ENCODE peak calls at places on chromosomes 13 and 19, in four cellular contexts. One of them, this sample, is unnamed.

GRCh38 chr13:33169273-33169980 is 116.1 kb downstream of the STARD13 start:
- DNase-seq in K562: no peak
- DNase-seq in GM12878: no peak
- DNase-seq in HepG2: no peak
- DNase-seq in this sample: no peak

GRCh38 chr19:36719687-36720556 is 32.5 kb downstream of the ZNF567 start:
- DNase-seq in K562: no peak
- DNase-seq in GM12878: no peak
- DNase-seq in HepG2: no peak
- DNase-seq in this sample: peak; percentile 59

GRCh38 chr13:42656136-42656535 is 82.2 kb downstream of the TNFSF11 start:
- DNase-seq in K562: no peak
- DNase-seq in GM12878: no peak
- DNase-seq in HepG2: no peak
- DNase-seq in this sample: no peak

GRCh38 chr19:49103331-49104085 is 10.7 kb upstream of the LIN7B start:
- DNase-seq in K562: no peak
- DNase-seq in GM12878: no peak
- DNase-seq in HepG2: no peak
- DNase-seq in this sample: no peak

GRCh38 chr13:73230714-73231113 is 171.9 kb downstream of the KLF5 start:
- DNase-seq in K562: no peak
- DNase-seq in GM12878: no peak
- DNase-seq in HepG2: no peak
- DNase-seq in this sample: no peak

GRCh38 chr19:40190891-40191835 is at the start of gene MAP3K10:
- DNase-seq in K562: peak; percentile 89
- DNase-seq in GM12878: peak; percentile 12
- DNase-seq in HepG2: peak; percentile 53
- DNase-seq in this sample: peak; percentile 95

GRCh38 chr19:15758379-15758778 is 20.6 kb downstream of the OR10H3 start:
- DNase-seq in K562: no peak
- DNase-seq in GM12878: no peak
- DNase-seq in HepG2: no peak
- DNase-seq in this sample: no peak

GRCh38 chr13:110492299-110493160 is 69.0 kb downstream of the RAB20 start:
- DNase-seq in K562: no peak
- DNase-seq in GM12878: no peak
- DNase-seq in HepG2: no peak
- DNase-seq in this sample: no peak

GRCh38 chr19:38841787-38842438 is 7.9 kb downstream of the HNRNPL start:
- DNase-seq in K562: peak; percentile 3
- DNase-seq in GM12878: no peak
- DNase-seq in HepG2: no peak
- DNase-seq in this sample: peak; percentile 6

GRCh38 chr13:112103971-112104872 is 37.3 kb downstream of the SOX1 start:
- DNase-seq in K562: no peak
- DNase-seq in GM12878: no peak
- DNase-seq in HepG2: no peak
- DNase-seq in this sample: no peak

GRCh38 chr13:85520445-85520844 is 278.8 kb downstream of the SLITRK6 start:
- DNase-seq in K562: no peak
- DNase-seq in GM12878: no peak
- DNase-seq in HepG2: no peak
- DNase-seq in this sample: no peak

GRCh38 chr13:59843040-59843439 is 320.7 kb downstream of the DIAPH3 start:
- DNase-seq in K562: no peak
- DNase-seq in GM12878: no peak
- DNase-seq in HepG2: peak; percentile 59
- DNase-seq in this sample: no peak

GRCh38 chr13:40518481-40518882 is 148.0 kb downstream of the FOXO1 start:
- DNase-seq in K562: no peak
- DNase-seq in GM12878: peak; percentile 60
- DNase-seq in HepG2: no peak
- DNase-seq in this sample: no peak

GRCh38 chr13:28817204-28817603 is 2.9 kb upstream of the MTUS2 start:
- DNase-seq in K562: no peak
- DNase-seq in GM12878: no peak
- DNase-seq in HepG2: peak; percentile 39
- DNase-seq in this sample: peak; percentile 17

GRCh38 chr19:8826371-8826770 is 5.7 kb downstream of the ZNF558 start:
- DNase-seq in K562: no peak
- DNase-seq in GM12878: no peak
- DNase-seq in HepG2: no peak
- DNase-seq in this sample: peak; percentile 4

GRCh38 chr13:85521586-85521985 is 277.6 kb downstream of the SLITRK6 start:
- DNase-seq in K562: no peak
- DNase-seq in GM12878: no peak
- DNase-seq in HepG2: no peak
- DNase-seq in this sample: no peak

GRCh38 chr13:30466358-30466714 is 600 bp upstream of the HMGB1 start:
- DNase-seq in K562: no peak
- DNase-seq in GM12878: no peak
- DNase-seq in HepG2: no peak
- DNase-seq in this sample: no peak

GRCh38 chr13:42539670-42540069 is 34.3 kb upstream of the TNFSF11 start:
- DNase-seq in K562: no peak
- DNase-seq in GM12878: no peak
- DNase-seq in HepG2: no peak
- DNase-seq in this sample: no peak

GRCh38 chr19:7137120-7137519 is 67.6 kb downstream of the ZNF557 start:
- DNase-seq in K562: no peak
- DNase-seq in GM12878: no peak
- DNase-seq in HepG2: no peak
- DNase-seq in this sample: peak; percentile 10

GRCh38 chr13:39364797-39365468 is 238.1 kb downstream of the LHFPL6 start:
- DNase-seq in K562: no peak
- DNase-seq in GM12878: no peak
- DNase-seq in HepG2: peak; percentile 7
- DNase-seq in this sample: no peak

DNA sequence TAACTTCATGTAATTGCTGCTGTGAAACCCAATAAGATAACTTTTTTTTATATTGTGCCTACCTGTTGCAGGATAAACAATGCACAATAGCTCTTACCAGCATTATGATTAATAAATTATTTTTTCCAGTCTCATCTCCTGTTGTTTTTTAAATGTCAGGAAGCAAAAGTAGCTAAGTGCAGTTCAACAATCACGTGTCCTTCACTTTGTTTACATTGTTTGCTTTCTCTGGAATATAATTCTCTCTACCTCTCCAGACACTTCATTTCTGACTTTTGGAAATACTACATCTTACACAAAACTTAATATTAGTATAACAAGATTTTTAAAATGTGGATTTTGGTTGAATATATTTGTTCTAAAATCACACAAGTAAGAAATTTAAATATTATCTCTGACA is 1359.4 kb downstream of the SLITRK1 start:
- DNase-seq in K562: no peak
- DNase-seq in GM12878: no peak
- DNase-seq in HepG2: no peak
- DNase-seq in this sample: no peak
- TF ChIP-seq RFX5 in K562: no peak
- TF ChIP-seq RFX5 in GM12878: no peak
- TF ChIP-seq RFX5 in HepG2: no peak
- TF ChIP-seq RFX5 in this sample: no peak

GRCh38 chr13:95360464-95361097 is 59.3 kb upstream of the ABCC4 start:
- DNase-seq in K562: peak; percentile 12
- DNase-seq in GM12878: no peak
- DNase-seq in HepG2: no peak
- DNase-seq in this sample: no peak
- H3K4me3 ChIP-seq in K562: no peak overlapping the region
- H3K4me3 ChIP-seq in GM12878: no peak overlapping the region
- H3K4me3 ChIP-seq in HepG2: no peak overlapping the region
- H3K4me3 ChIP-seq in this sample: no peak overlapping the region

DNA sequence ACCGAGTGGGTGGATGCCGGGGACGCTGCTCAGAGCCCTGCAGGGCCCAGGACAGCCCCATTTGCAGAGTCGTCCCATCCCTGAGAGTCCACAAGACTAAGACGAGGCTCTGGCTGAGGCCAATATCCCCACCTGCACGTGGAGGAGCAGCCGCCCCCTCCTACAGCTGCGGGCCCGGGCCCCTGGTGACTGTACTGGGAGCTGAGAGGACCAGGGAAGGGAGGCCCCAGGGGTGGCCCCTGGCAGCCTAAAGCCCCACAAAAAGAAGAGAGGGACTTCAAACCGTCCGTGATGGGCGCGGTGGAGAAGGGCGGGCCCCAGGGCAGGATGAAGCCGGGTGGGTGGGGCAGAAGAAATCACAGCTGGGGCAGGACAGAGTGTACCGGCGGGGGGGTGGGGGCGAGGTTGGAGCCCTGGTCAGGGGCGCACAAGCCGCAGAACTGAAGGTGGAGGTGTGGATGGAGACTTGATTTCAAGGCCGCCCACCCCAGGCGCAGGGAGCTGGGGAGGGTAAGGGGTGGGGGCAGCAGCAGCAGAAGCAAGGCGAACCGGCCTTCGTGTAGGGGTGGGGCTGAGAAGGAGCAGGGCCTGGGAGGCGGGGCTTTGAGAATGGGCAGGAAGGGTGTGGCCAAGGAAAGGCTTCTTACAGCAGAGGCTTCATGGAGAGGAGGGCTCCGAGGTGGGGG is 12.9 kb downstream of the CFD start:
- DNase-seq in K562: peak; percentile 86
- DNase-seq in GM12878: peak; percentile 36
- DNase-seq in HepG2: no peak
- DNase-seq in this sample: no peak
- TF ChIP-seq POLR2AphosphoS2 in K562: no peak
- TF ChIP-seq POLR2AphosphoS2 in GM12878: no peak
- TF ChIP-seq POLR2AphosphoS2 in HepG2: no peak
- TF ChIP-seq POLR2AphosphoS2 in this sample: no peak

DNA sequence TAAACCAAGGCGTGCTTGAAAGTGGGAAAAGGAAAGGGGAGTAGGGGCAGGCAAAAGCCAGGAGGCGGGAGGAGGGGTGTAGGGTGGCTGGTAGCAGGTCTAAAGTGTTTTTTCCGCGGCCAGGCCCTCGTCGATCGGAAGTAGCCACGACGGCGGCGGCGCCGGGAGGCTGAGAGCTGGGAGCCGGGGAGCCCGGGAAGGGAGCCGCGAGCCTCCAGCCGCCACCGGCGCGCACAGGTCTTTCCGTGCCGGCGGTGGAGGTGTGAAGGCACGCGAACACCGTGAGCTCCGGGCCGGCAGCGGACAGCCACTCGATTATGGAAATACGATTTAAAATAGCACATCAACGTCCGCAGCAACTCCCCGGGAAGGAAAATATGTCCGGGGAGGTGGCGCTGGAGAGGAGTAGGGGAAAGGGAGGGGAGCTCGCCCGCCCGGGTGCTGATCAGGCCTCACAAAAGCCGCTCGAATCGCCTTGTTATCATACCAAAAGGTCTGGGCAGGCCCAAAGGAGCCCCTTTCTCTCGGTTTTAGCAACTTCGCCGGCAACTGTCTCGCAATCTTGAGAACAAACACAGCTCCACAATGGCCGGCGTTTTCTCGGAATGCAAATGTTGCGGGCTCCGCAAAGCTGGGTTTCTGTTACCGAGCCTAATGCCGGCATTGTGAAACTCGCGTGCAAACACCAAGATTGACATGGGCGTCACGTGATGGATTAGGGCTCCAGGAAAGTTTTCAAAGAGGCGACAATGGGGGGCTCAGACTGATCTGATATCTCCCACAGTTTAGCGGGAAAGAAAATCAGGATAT is 2.9 kb upstream of the PCDH8 start:
- DNase-seq in K562: no peak
- DNase-seq in GM12878: peak; percentile 46
- DNase-seq in HepG2: peak; percentile 7
- DNase-seq in this sample: no peak
- TF ChIP-seq RFX5 in K562: no peak
- TF ChIP-seq RFX5 in GM12878: no peak
- TF ChIP-seq RFX5 in HepG2: no peak
- TF ChIP-seq RFX5 in this sample: no peak